ENCODE peak calls at places on chromosomes 7 and 10, in six cellular contexts. One of them, this sample, is unnamed. For H3K4me1, the result is how much of the 10 kb centered on the place peaks cover.

GRCh38 chr7:137579913-137580640 is 236.5 kb upstream of the PTN start:
- DNase-seq in uterus: no peak
- DNase-seq in stomach: no peak
- DNase-seq in tibial artery: no peak
- DNase-seq in mesenchymal stem cell: peak
- DNase-seq in spleen: no peak
- DNase-seq in this sample: peak

GRCh38 chr10:97597778-97598177 is 8.3 kb downstream of the C10orf62 start:
- DNase-seq in spleen: no peak
- DNase-seq in mesenchymal stem cell: no peak
- DNase-seq in uterus: no peak
- DNase-seq in tibial artery: no peak
- DNase-seq in stomach: no peak
- DNase-seq in this sample: no peak

GRCh38 chr10:97714401-97715258 is 1.1 kb downstream of the MARVELD1 start:
- DNase-seq in tibial artery: peak
- DNase-seq in spleen: peak
- DNase-seq in uterus: peak
- DNase-seq in mesenchymal stem cell: peak
- DNase-seq in stomach: peak
- DNase-seq in this sample: peak

GRCh38 chr10:86545097-86545496 is 23.5 kb upstream of the WAPL start:
- DNase-seq in uterus: no peak
- DNase-seq in mesenchymal stem cell: no peak
- DNase-seq in spleen: no peak
- DNase-seq in stomach: no peak
- DNase-seq in tibial artery: no peak
- DNase-seq in this sample: no peak

GRCh38 chr7:38973760-38974159 is 3.9 kb upstream of the POU6F2 start:
- DNase-seq in mesenchymal stem cell: no peak
- DNase-seq in spleen: no peak
- DNase-seq in stomach: no peak
- DNase-seq in uterus: no peak
- DNase-seq in tibial artery: no peak
- DNase-seq in this sample: no peak

GRCh38 chr7:90771281-90771680 is 175.2 kb downstream of the CDK14 start:
- DNase-seq in mesenchymal stem cell: peak
- DNase-seq in spleen: no peak
- DNase-seq in stomach: no peak
- DNase-seq in uterus: no peak
- DNase-seq in tibial artery: no peak
- DNase-seq in this sample: no peak

GRCh38 chr7:107630342-107630741 is 30.3 kb upstream of the SLC26A4 start:
- DNase-seq in uterus: no peak
- DNase-seq in mesenchymal stem cell: no peak
- DNase-seq in stomach: no peak
- DNase-seq in tibial artery: no peak
- DNase-seq in spleen: no peak
- DNase-seq in this sample: no peak

GRCh38 chr7:44216019-44216418 is 15.2 kb downstream of the YKT6 start:
- DNase-seq in mesenchymal stem cell: no peak
- DNase-seq in uterus: no peak
- DNase-seq in spleen: peak
- DNase-seq in tibial artery: no peak
- DNase-seq in stomach: no peak
- DNase-seq in this sample: no peak

GRCh38 chr10:10677479-10677878 is 340.2 kb upstream of the CELF2 start:
- DNase-seq in mesenchymal stem cell: peak
- DNase-seq in spleen: no peak
- DNase-seq in tibial artery: peak
- DNase-seq in stomach: peak
- DNase-seq in uterus: peak
- DNase-seq in this sample: peak

GRCh38 chr10:80893256-80893655 is 355.6 kb downstream of the SH2D4B start:
- DNase-seq in stomach: no peak
- DNase-seq in spleen: no peak
- DNase-seq in tibial artery: no peak
- DNase-seq in uterus: no peak
- DNase-seq in mesenchymal stem cell: no peak
- DNase-seq in this sample: no peak

GRCh38 chr10:72980348-72980747 is 25.7 kb upstream of the PLA2G12B start:
- DNase-seq in mesenchymal stem cell: no peak
- DNase-seq in uterus: no peak
- DNase-seq in tibial artery: no peak
- DNase-seq in stomach: no peak
- DNase-seq in spleen: no peak
- DNase-seq in this sample: no peak

GRCh38 chr10:33336606-33337334 is 2.3 kb upstream of the NRP1 start:
- DNase-seq in spleen: peak
- DNase-seq in stomach: no peak
- DNase-seq in tibial artery: peak
- DNase-seq in mesenchymal stem cell: no peak
- DNase-seq in uterus: peak
- DNase-seq in this sample: no peak

GRCh38 chr10:54402576-54402975 is 398.5 kb downstream of the PCDH15 start:
- DNase-seq in mesenchymal stem cell: peak
- DNase-seq in uterus: no peak
- DNase-seq in tibial artery: no peak
- DNase-seq in spleen: no peak
- DNase-seq in stomach: no peak
- DNase-seq in this sample: peak

GRCh38 chr7:92809397-92810241 is 26.8 kb downstream of the CDK6 start:
- DNase-seq in tibial artery: peak
- DNase-seq in uterus: peak
- DNase-seq in mesenchymal stem cell: peak
- DNase-seq in spleen: peak
- DNase-seq in stomach: peak
- DNase-seq in this sample: peak

GRCh38 chr10:102675151-102675886 is 31.0 kb downstream of the TRIM8 start:
- DNase-seq in stomach: no peak
- DNase-seq in uterus: no peak
- DNase-seq in mesenchymal stem cell: peak
- DNase-seq in tibial artery: no peak
- DNase-seq in spleen: no peak
- DNase-seq in this sample: no peak
- H3K4me1 ChIP-seq in stomach: half or more
- H3K4me1 ChIP-seq in uterus: under half
- H3K4me1 ChIP-seq in mesenchymal stem cell: half or more
- H3K4me1 ChIP-seq in tibial artery: half or more
- H3K4me1 ChIP-seq in spleen: half or more
- H3K4me1 ChIP-seq in this sample: under half

GRCh38 chr10:3426190-3426845 is 253.7 kb upstream of the PITRM1 start:
- DNase-seq in stomach: no peak
- DNase-seq in tibial artery: no peak
- DNase-seq in mesenchymal stem cell: peak
- DNase-seq in spleen: no peak
- DNase-seq in uterus: no peak
- DNase-seq in this sample: peak

GRCh38 chr10:3425713-3426112 is 253.1 kb upstream of the PITRM1 start:
- DNase-seq in mesenchymal stem cell: no peak
- DNase-seq in stomach: no peak
- DNase-seq in uterus: no peak
- DNase-seq in spleen: no peak
- DNase-seq in tibial artery: no peak
- DNase-seq in this sample: peak

GRCh38 chr10:3427846-3428442 is 255.4 kb upstream of the PITRM1 start:
- DNase-seq in tibial artery: no peak
- DNase-seq in uterus: no peak
- DNase-seq in spleen: no peak
- DNase-seq in mesenchymal stem cell: no peak
- DNase-seq in stomach: no peak
- DNase-seq in this sample: no peak

GRCh38 chr10:3425261-3425660 is 252.7 kb upstream of the PITRM1 start:
- DNase-seq in spleen: no peak
- DNase-seq in stomach: no peak
- DNase-seq in mesenchymal stem cell: peak
- DNase-seq in tibial artery: no peak
- DNase-seq in uterus: no peak
- DNase-seq in this sample: no peak

DNA sequence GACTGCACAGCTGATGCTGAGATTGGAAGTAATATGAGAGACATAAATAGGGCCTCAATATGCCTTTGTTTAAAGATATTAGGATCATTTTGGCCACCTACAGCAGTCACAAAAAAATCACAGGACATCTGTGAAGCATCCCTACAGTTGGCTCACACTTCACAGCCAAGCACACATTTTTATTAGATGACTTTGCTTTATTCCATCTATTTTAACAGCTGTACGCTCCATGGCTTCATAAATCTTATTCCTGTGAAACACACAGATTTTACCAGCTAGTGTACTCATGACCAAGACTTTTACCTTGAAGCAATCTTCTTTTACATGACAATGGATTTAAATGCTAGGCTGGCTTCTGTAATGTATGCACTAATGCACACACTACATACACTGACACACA is 254.7 kb upstream of the PITRM1 start:
- DNase-seq in uterus: no peak
- DNase-seq in spleen: no peak
- DNase-seq in tibial artery: no peak
- DNase-seq in stomach: no peak
- DNase-seq in mesenchymal stem cell: no peak
- DNase-seq in this sample: no peak
- H3K27ac ChIP-seq in uterus: no peak
- H3K27ac ChIP-seq in spleen: no peak
- H3K27ac ChIP-seq in tibial artery: no peak
- H3K27ac ChIP-seq in stomach: no peak
- H3K27ac ChIP-seq in mesenchymal stem cell: peak
- H3K27ac ChIP-seq in this sample: peak

GRCh38 chr10:70479161-70479531 is 579 bp downstream of the PALD1 start:
- DNase-seq in stomach: no peak
- DNase-seq in mesenchymal stem cell: no peak
- DNase-seq in uterus: no peak
- DNase-seq in tibial artery: no peak
- DNase-seq in spleen: no peak
- DNase-seq in this sample: no peak
- H3K4me3 ChIP-seq in stomach: peak
- H3K4me3 ChIP-seq in mesenchymal stem cell: peak
- H3K4me3 ChIP-seq in uterus: peak
- H3K4me3 ChIP-seq in tibial artery: peak
- H3K4me3 ChIP-seq in spleen: peak
- H3K4me3 ChIP-seq in this sample: peak

GRCh38 chr10:112382539-112383235 is 8.8 kb downstream of the ACSL5 start:
- DNase-seq in stomach: no peak
- DNase-seq in mesenchymal stem cell: no peak
- DNase-seq in spleen: no peak
- DNase-seq in tibial artery: no peak
- DNase-seq in uterus: no peak
- DNase-seq in this sample: no peak
- H3K4me1 ChIP-seq in stomach: under half
- H3K4me1 ChIP-seq in mesenchymal stem cell: under half
- H3K4me1 ChIP-seq in spleen: half or more
- H3K4me1 ChIP-seq in tibial artery: under half
- H3K4me1 ChIP-seq in uterus: under half
- H3K4me1 ChIP-seq in this sample: under half